ENCODE peak calls at places on chromosomes 6 and 20, in seven cellular contexts. One of them, this sample, is unnamed.

GRCh38 chr6:38584731-38585130 is 55.0 kb downstream of the BTBD9 start:
- DNase-seq in brain microvascular endothelial cell: no peak
- DNase-seq in cardiac muscle cell: no peak
- DNase-seq in HL-60: no peak
- DNase-seq in CD8-positive, alpha-beta memory T cell: no peak
- DNase-seq in AG10803: peak
- DNase-seq in SK-N-MC: no peak
- DNase-seq in this sample: no peak

GRCh38 chr6:105769197-105769596 is 316.9 kb upstream of the PRDM1 start:
- DNase-seq in brain microvascular endothelial cell: no peak
- DNase-seq in cardiac muscle cell: no peak
- DNase-seq in HL-60: no peak
- DNase-seq in CD8-positive, alpha-beta memory T cell: no peak
- DNase-seq in AG10803: no peak
- DNase-seq in SK-N-MC: no peak
- DNase-seq in this sample: no peak

GRCh38 chr6:140462495-140463311 is 1088.3 kb upstream of the CITED2 start:
- DNase-seq in brain microvascular endothelial cell: no peak
- DNase-seq in cardiac muscle cell: peak
- DNase-seq in HL-60: no peak
- DNase-seq in CD8-positive, alpha-beta memory T cell: no peak
- DNase-seq in AG10803: peak
- DNase-seq in SK-N-MC: no peak
- DNase-seq in this sample: no peak

GRCh38 chr6:133767571-133767970 is 121.3 kb upstream of the TCF21 start:
- DNase-seq in brain microvascular endothelial cell: no peak
- DNase-seq in cardiac muscle cell: no peak
- DNase-seq in HL-60: no peak
- DNase-seq in CD8-positive, alpha-beta memory T cell: no peak
- DNase-seq in AG10803: no peak
- DNase-seq in SK-N-MC: no peak
- DNase-seq in this sample: no peak

GRCh38 chr6:20687494-20687893 is 153.2 kb downstream of the CDKAL1 start:
- DNase-seq in brain microvascular endothelial cell: no peak
- DNase-seq in cardiac muscle cell: no peak
- DNase-seq in HL-60: no peak
- DNase-seq in CD8-positive, alpha-beta memory T cell: no peak
- DNase-seq in AG10803: no peak
- DNase-seq in SK-N-MC: no peak
- DNase-seq in this sample: no peak

GRCh38 chr20:25052255-25053206 is 5.4 kb downstream of the ACSS1 start:
- DNase-seq in brain microvascular endothelial cell: no peak
- DNase-seq in cardiac muscle cell: peak
- DNase-seq in HL-60: no peak
- DNase-seq in CD8-positive, alpha-beta memory T cell: no peak
- DNase-seq in AG10803: peak
- DNase-seq in SK-N-MC: no peak
- DNase-seq in this sample: no peak

GRCh38 chr6:38143191-38144154 is 323.9 kb downstream of the ZFAND3 start:
- DNase-seq in brain microvascular endothelial cell: no peak
- DNase-seq in cardiac muscle cell: no peak
- DNase-seq in HL-60: no peak
- DNase-seq in CD8-positive, alpha-beta memory T cell: no peak
- DNase-seq in AG10803: no peak
- DNase-seq in SK-N-MC: no peak
- DNase-seq in this sample: no peak

GRCh38 chr6:148425443-148425842 is 82.8 kb downstream of the SASH1 start:
- DNase-seq in brain microvascular endothelial cell: no peak
- DNase-seq in cardiac muscle cell: no peak
- DNase-seq in HL-60: no peak
- DNase-seq in CD8-positive, alpha-beta memory T cell: no peak
- DNase-seq in AG10803: no peak
- DNase-seq in SK-N-MC: no peak
- DNase-seq in this sample: no peak

GRCh38 chr6:145929037-145929633 is 35.0 kb downstream of the SHPRH start:
- DNase-seq in brain microvascular endothelial cell: peak
- DNase-seq in cardiac muscle cell: peak
- DNase-seq in HL-60: no peak
- DNase-seq in CD8-positive, alpha-beta memory T cell: peak
- DNase-seq in AG10803: peak
- DNase-seq in SK-N-MC: peak
- DNase-seq in this sample: peak

GRCh38 chr6:145544031-145544430 is 191.3 kb downstream of the EPM2A start:
- DNase-seq in brain microvascular endothelial cell: peak
- DNase-seq in cardiac muscle cell: peak
- DNase-seq in HL-60: no peak
- DNase-seq in CD8-positive, alpha-beta memory T cell: no peak
- DNase-seq in AG10803: peak
- DNase-seq in SK-N-MC: no peak
- DNase-seq in this sample: no peak

DNA sequence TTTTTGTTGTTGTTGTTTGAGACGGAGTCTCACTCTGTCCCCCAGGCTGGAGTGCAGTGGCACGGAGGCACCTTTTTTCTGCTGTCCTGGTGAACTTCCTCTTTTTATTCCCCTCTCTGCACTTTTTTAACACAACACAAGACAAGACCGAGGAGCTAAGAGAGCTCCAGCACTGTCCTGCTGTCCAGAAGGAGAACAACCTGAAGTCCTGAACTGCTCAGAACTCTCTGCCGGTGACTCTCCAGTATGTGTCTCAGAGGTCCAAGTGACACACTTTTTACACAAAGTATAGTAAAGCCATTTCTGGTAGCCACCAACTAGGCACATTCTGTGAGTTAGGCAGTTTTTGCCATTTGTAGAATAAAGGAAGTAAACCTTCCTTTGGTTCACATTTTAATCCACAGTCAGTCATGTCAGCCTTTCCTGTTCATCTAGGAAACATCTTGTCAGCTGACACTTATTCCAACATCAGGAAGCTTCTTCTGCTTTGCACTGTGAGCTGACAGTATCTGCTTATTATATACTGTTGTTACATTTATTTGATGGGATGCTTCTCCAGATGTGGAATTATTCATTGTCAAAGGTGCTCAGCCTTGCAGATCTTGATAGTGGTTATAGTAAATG is 28.1 kb upstream of the TXNDC5 start:
- DNase-seq in brain microvascular endothelial cell: no peak
- DNase-seq in cardiac muscle cell: no peak
- DNase-seq in HL-60: no peak
- DNase-seq in CD8-positive, alpha-beta memory T cell: no peak
- DNase-seq in AG10803: no peak
- DNase-seq in SK-N-MC: no peak
- DNase-seq in this sample: no peak
- H3K4me3 ChIP-seq in brain microvascular endothelial cell: no peak
- H3K4me3 ChIP-seq in cardiac muscle cell: no peak
- H3K4me3 ChIP-seq in HL-60: peak
- H3K4me3 ChIP-seq in CD8-positive, alpha-beta memory T cell: no peak
- H3K4me3 ChIP-seq in AG10803: no peak
- H3K4me3 ChIP-seq in SK-N-MC: no peak
- H3K4me3 ChIP-seq in this sample: no peak

GRCh38 chr6:30127238-30128093 is 8.5 kb upstream of the TRIM40 start:
- DNase-seq in brain microvascular endothelial cell: no peak
- DNase-seq in cardiac muscle cell: peak
- DNase-seq in HL-60: no peak
- DNase-seq in CD8-positive, alpha-beta memory T cell: no peak
- DNase-seq in AG10803: no peak
- DNase-seq in SK-N-MC: no peak
- DNase-seq in this sample: no peak
- H3K4me3 ChIP-seq in brain microvascular endothelial cell: no peak
- H3K4me3 ChIP-seq in cardiac muscle cell: peak
- H3K4me3 ChIP-seq in HL-60: no peak
- H3K4me3 ChIP-seq in CD8-positive, alpha-beta memory T cell: no peak
- H3K4me3 ChIP-seq in AG10803: no peak
- H3K4me3 ChIP-seq in SK-N-MC: no peak
- H3K4me3 ChIP-seq in this sample: no peak

GRCh38 chr6:393391-394221 is 2.1 kb downstream of the IRF4 start:
- DNase-seq in brain microvascular endothelial cell: no peak
- DNase-seq in cardiac muscle cell: no peak
- DNase-seq in HL-60: no peak
- DNase-seq in CD8-positive, alpha-beta memory T cell: no peak
- DNase-seq in AG10803: no peak
- DNase-seq in SK-N-MC: no peak
- DNase-seq in this sample: no peak

GRCh38 chr6:394641-395289 is 3.2 kb downstream of the IRF4 start:
- DNase-seq in brain microvascular endothelial cell: no peak
- DNase-seq in cardiac muscle cell: no peak
- DNase-seq in HL-60: no peak
- DNase-seq in CD8-positive, alpha-beta memory T cell: no peak
- DNase-seq in AG10803: no peak
- DNase-seq in SK-N-MC: no peak
- DNase-seq in this sample: no peak

GRCh38 chr6:396126-396520 is 4.6 kb downstream of the IRF4 start:
- DNase-seq in brain microvascular endothelial cell: no peak
- DNase-seq in cardiac muscle cell: no peak
- DNase-seq in HL-60: no peak
- DNase-seq in CD8-positive, alpha-beta memory T cell: no peak
- DNase-seq in AG10803: no peak
- DNase-seq in SK-N-MC: no peak
- DNase-seq in this sample: no peak

GRCh38 chr6:397056-397455 is 5.5 kb downstream of the IRF4 start:
- DNase-seq in brain microvascular endothelial cell: no peak
- DNase-seq in cardiac muscle cell: no peak
- DNase-seq in HL-60: no peak
- DNase-seq in CD8-positive, alpha-beta memory T cell: no peak
- DNase-seq in AG10803: no peak
- DNase-seq in SK-N-MC: no peak
- DNase-seq in this sample: no peak

DNA sequence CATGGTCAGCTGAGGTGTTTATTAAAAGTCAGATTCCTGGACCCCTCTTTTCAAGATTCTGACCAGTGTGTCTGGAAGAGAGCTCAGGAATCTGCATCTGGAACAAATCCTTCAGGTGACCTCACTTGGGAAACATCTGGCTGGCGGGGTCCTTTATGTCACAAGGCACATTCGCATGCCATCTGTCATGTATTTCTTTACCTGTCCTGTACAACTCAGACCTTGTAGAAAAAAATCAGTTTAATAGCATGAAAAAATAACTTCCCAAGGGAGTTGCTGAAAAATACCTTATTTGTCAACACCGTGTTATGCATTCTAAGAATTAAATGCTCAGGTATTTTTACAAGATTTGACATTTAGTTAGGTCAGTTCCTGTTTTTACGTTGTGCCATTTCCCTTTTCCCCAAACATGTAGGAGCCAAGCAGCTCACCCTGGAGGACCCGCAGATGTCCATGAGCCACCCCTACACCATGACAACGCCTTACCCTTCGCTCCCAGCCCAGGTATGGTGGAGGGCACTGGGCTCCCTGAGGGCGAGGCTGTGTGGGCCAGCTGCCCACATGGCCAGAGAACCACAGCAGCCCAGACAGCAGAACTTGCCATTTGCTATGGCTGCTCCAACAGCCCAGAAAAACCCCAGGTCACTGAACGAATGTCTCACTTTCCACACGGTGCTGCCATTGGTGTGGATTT is 4.0 kb downstream of the IRF4 start:
- DNase-seq in brain microvascular endothelial cell: no peak
- DNase-seq in cardiac muscle cell: no peak
- DNase-seq in HL-60: no peak
- DNase-seq in CD8-positive, alpha-beta memory T cell: no peak
- DNase-seq in AG10803: no peak
- DNase-seq in SK-N-MC: no peak
- DNase-seq in this sample: no peak
- H3K4me3 ChIP-seq in brain microvascular endothelial cell: no peak
- H3K4me3 ChIP-seq in cardiac muscle cell: no peak
- H3K4me3 ChIP-seq in HL-60: no peak
- H3K4me3 ChIP-seq in CD8-positive, alpha-beta memory T cell: no peak
- H3K4me3 ChIP-seq in AG10803: no peak
- H3K4me3 ChIP-seq in SK-N-MC: no peak
- H3K4me3 ChIP-seq in this sample: no peak

DNA sequence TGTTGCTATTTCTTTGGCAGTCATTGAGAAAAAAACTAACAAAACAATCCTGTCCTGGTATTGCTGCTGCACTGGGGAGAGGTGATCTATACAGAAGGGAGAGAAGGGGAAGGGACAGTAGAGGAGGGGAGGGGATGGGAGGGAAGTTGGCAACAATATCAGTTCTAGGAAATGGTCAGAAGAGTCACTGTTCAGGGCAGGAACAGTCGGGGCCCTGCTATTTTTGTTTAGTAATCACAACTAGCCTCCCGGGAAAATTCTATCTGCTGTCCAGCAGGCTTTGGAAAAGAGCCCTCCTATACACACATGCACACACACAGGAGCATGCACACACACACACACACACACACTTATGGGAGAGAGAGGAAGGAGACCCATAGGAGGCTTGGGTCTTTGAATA is 142.3 kb upstream of the CARMIL1 start:
- DNase-seq in brain microvascular endothelial cell: no peak
- DNase-seq in cardiac muscle cell: peak
- DNase-seq in HL-60: no peak
- DNase-seq in CD8-positive, alpha-beta memory T cell: no peak
- DNase-seq in AG10803: peak
- DNase-seq in SK-N-MC: no peak
- DNase-seq in this sample: no peak
- H3K4me3 ChIP-seq in brain microvascular endothelial cell: no peak
- H3K4me3 ChIP-seq in cardiac muscle cell: no peak
- H3K4me3 ChIP-seq in HL-60: no peak
- H3K4me3 ChIP-seq in CD8-positive, alpha-beta memory T cell: peak
- H3K4me3 ChIP-seq in AG10803: peak
- H3K4me3 ChIP-seq in SK-N-MC: no peak
- H3K4me3 ChIP-seq in this sample: no peak

DNA sequence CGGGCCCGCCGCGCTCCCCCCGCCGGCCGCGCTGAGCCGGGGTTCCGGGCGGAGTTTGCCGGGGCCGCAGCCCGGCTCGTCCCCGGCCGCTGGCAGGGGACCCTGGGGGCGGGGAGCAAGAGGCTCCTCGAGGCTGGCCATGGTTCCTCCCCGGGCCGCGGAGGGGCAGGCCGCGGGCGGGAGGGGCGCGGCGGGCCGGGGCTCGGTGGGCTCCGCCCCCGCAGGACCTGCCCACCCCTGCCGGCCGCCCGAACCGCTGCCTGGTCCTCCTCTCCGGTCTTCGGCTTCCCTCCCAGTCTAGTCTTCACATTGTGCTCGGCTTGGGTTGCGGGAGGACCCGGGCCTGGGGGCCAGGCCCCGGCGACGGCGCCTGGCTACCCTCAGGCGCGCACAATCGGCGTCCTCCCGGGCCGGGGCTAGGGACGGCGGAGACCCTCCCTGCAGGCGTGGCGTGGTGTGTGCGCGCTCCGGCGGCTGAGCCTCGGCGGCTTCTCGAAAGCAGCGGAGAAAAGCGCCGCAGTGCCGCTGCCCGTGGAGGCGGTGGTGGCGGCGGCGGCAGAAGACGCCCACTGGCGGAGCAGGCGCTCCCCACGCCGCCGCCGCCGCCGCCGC is at the start of gene PDE10A:
- DNase-seq in brain microvascular endothelial cell: peak
- DNase-seq in cardiac muscle cell: peak
- DNase-seq in HL-60: no peak
- DNase-seq in CD8-positive, alpha-beta memory T cell: no peak
- DNase-seq in AG10803: peak
- DNase-seq in SK-N-MC: no peak
- DNase-seq in this sample: no peak
- H3K4me3 ChIP-seq in brain microvascular endothelial cell: peak
- H3K4me3 ChIP-seq in cardiac muscle cell: peak
- H3K4me3 ChIP-seq in HL-60: no peak
- H3K4me3 ChIP-seq in CD8-positive, alpha-beta memory T cell: no peak
- H3K4me3 ChIP-seq in AG10803: peak
- H3K4me3 ChIP-seq in SK-N-MC: no peak
- H3K4me3 ChIP-seq in this sample: no peak

DNA sequence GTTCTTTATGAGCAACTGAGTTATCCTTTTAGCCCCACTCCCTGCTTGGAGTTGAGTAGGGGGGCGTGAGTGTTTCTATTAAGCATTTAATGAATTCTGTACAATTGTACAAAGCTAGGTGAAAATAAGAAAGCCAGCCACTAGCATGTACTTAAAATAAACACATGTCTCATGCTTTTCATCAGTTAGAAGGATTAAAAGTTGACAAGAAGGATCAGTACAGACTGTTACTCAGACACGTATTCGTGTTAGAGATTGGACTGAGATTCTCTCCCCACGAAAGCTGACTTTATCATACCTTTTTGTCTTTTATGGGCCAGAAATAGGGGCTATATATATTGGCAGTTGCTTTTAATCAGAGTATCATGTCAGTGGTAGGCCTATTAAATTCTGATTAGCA is 1.7 kb downstream of the HSF2 start:
- DNase-seq in brain microvascular endothelial cell: no peak
- DNase-seq in cardiac muscle cell: no peak
- DNase-seq in HL-60: no peak
- DNase-seq in CD8-positive, alpha-beta memory T cell: no peak
- DNase-seq in AG10803: no peak
- DNase-seq in SK-N-MC: no peak
- DNase-seq in this sample: no peak
- H3K4me3 ChIP-seq in brain microvascular endothelial cell: no peak
- H3K4me3 ChIP-seq in cardiac muscle cell: peak
- H3K4me3 ChIP-seq in HL-60: no peak
- H3K4me3 ChIP-seq in CD8-positive, alpha-beta memory T cell: peak
- H3K4me3 ChIP-seq in AG10803: no peak
- H3K4me3 ChIP-seq in SK-N-MC: peak
- H3K4me3 ChIP-seq in this sample: no peak